ENCODE peak calls at places on chromosomes 13 and 19, in seven cellular contexts. Y is thoracic aorta, F is iPS DF 6.9, D is neuronal stem cell, S is AG04450, Z is aorta, H is esophagus muscularis mucosa. Q is an unnamed sample.

GRCh38 chr19:4134351-4134750 is 10.4 kb upstream of the MAP2K2 start:
- DNase-seq in Z (no peak), F (no peak), H (no peak), Y (no peak), D (no peak), S (no peak), Q (peak; percentile 26)

GRCh38 chr19:41479757-41480191 is 36.8 kb downstream of the ERICH4 start:
- DNase-seq in S (no peak), F (no peak), Z (peak; percentile 77), D (no peak), Y (no peak), H (no peak), Q (no peak)

GRCh38 chr13:102322211-102322610 is 79.6 kb downstream of the FGF14 start:
- DNase-seq in S (no peak), F (no peak), H (no peak), D (no peak), Z (no peak), Y (no peak), Q (no peak)

GRCh38 chr13:44759723-44760360 is 183.7 kb upstream of the TSC22D1 start:
- DNase-seq in H (no peak), Y (no peak), Z (no peak), F (no peak), D (no peak), S (no peak), Q (peak; percentile 17)

GRCh38 chr13:48975101-48975925 is at the start of gene FNDC3A:
- DNase-seq in D (no peak), H (peak; percentile 93), Z (no peak), F (no peak), Y (no peak), S (peak; percentile 23), Q (peak; percentile 9)

GRCh38 chr13:113445791-113446487 is 7.3 kb downstream of the ADPRHL1 start:
- DNase-seq in F (no peak), H (no peak), D (no peak), Z (no peak), Y (no peak), S (no peak), Q (no peak)

GRCh38 chr13:46717275-46717674 is 79.7 kb downstream of the ESD start:
- DNase-seq in D (no peak), Z (no peak), S (no peak), H (no peak), Y (no peak), F (no peak), Q (no peak)

GRCh38 chr13:101018720-101019119 is 344.1 kb upstream of the TMTC4 start:
- DNase-seq in D (no peak), Y (no peak), F (no peak), Z (no peak), H (no peak), S (peak; percentile 4), Q (peak; percentile 54)

GRCh38 chr19:38362076-38362945 is 12.1 kb upstream of the PSMD8 start:
- DNase-seq in H (peak; percentile 93), Z (peak; percentile 94), F (peak; percentile 60), D (peak; percentile 77), S (no peak), Y (no peak), Q (peak; percentile 88)

GRCh38 chr19:35044317-35045117 is 3.0 kb downstream of the HPN start:
- DNase-seq in H (no peak), S (no peak), Y (no peak), F (no peak), Z (peak; percentile 89), D (peak; percentile 68), Q (peak; percentile 44)

GRCh38 chr19:55231391-55232283 is 3.1 kb upstream of the TMEM86B start:
- DNase-seq in H (no peak), S (no peak), Y (no peak), Z (peak; percentile 33), F (no peak), D (no peak), Q (no peak)

GRCh38 chr13:23411706-23412105 is 21.8 kb downstream of the SACS start:
- DNase-seq in S (no peak), Y (no peak), F (no peak), Z (no peak), H (peak; percentile 39), D (no peak), Q (no peak)

GRCh38 chr13:47188802-47189201 is 291.9 kb upstream of the HTR2A start:
- DNase-seq in Y (no peak), H (no peak), D (no peak), S (no peak), Z (no peak), F (no peak), Q (peak; percentile 3)

GRCh38 chr19:48152552-48152951 is 17.6 kb downstream of the LIG1 start:
- DNase-seq in F (peak; percentile 39), Y (no peak), Z (peak; percentile 83), D (peak; percentile 48), S (peak; percentile 33), H (no peak), Q (peak; percentile 22)

GRCh38 chr19:29774126-29774525 is 37.7 kb upstream of the CCNE1 start:
- DNase-seq in F (no peak), D (no peak), Z (no peak), H (no peak), Y (no peak), S (no peak), Q (no peak)

GRCh38 chr13:80508031-80508430 is 167.1 kb upstream of the SPRY2 start:
- DNase-seq in Z (no peak), H (no peak), Y (no peak), F (no peak), D (no peak), S (no peak), Q (no peak)

GRCh38 chr19:38223119-38223523 is 901 bp downstream of the DPF1 start:
- DNase-seq in F (no peak), Z (no peak), Y (no peak), D (no peak), S (no peak), H (no peak), Q (no peak)

GRCh38 chr19:43078311-43078710 is 4.2 kb downstream of the PSG2 start:
- DNase-seq in D (no peak), F (no peak), Z (no peak), S (peak; percentile 41), Y (no peak), H (no peak), Q (peak; percentile 89)

GRCh38 chr19:39296055-39296645 is at the start of gene IFNL1:
- DNase-seq in Z (peak; percentile 42), H (no peak), D (no peak), Y (no peak), F (no peak), S (no peak), Q (no peak)

GRCh38 chr13:35733832-35734231 is 257.3 kb upstream of the MAB21L1 start:
- DNase-seq in Z (no peak), F (no peak), D (no peak), Y (no peak), S (no peak), H (peak; percentile 74), Q (no peak)

GRCh38 chr13:101698400-101698799 is 245.9 kb downstream of the ITGBL1 start:
- DNase-seq in H (no peak), F (no peak), Y (no peak), Z (no peak), S (no peak), D (no peak), Q (no peak)

GRCh38 chr13:44311011-44311481 is 62.6 kb upstream of the SERP2 start:
- DNase-seq in H (no peak), D (no peak), Z (no peak), S (no peak), Y (no peak), F (no peak), Q (peak; percentile 86)

GRCh38 chr19:18091217-18091608 is 4.5 kb upstream of the IL12RB1 start:
- DNase-seq in Z (no peak), H (no peak), Y (no peak), F (no peak), S (no peak), D (no peak), Q (no peak)

GRCh38 chr13:44312898-44313551 is 60.6 kb upstream of the SERP2 start:
- DNase-seq in S (peak; percentile 70), Z (no peak), F (no peak), D (no peak), Y (no peak), H (no peak), Q (peak; percentile 75)

GRCh38 chr19:44677019-44677809 is 5.9 kb downstream of the CEACAM19 start:
- DNase-seq in Z (no peak), Y (no peak), D (no peak), S (no peak), H (no peak), F (no peak), Q (peak; percentile 39)

GRCh38 chr19:40313229-40313983 is 28.3 kb upstream of the AKT2 start:
- DNase-seq in F (no peak), Z (peak; percentile 5), Y (no peak), S (no peak), D (no peak), H (no peak), Q (no peak)
- H3K4me3 ChIP-seq in F (no peak overlapping the region), Z (no peak overlapping the region), Y (no peak overlapping the region), S (no peak overlapping the region), D (no peak overlapping the region), H (no peak overlapping the region), Q (no peak overlapping the region)

GRCh38 chr19:13001166-13001501 is 5.9 kb downstream of the NFIX start:
- DNase-seq in Y (no peak), D (no peak), F (no peak), Z (no peak), S (no peak), H (no peak), Q (no peak)
- H3K27me3 ChIP-seq in Y (no peaks in the 10 kb centered on the region), D (peaks cover 19% of the 10 kb centered on the region), F (peaks cover 32% of the 10 kb centered on the region), Z (no peaks in the 10 kb centered on the region), S (no peaks in the 10 kb centered on the region), H (no peaks in the 10 kb centered on the region), Q (no peaks in the 10 kb centered on the region)

GRCh38 chr13:20993211-20993610 is 68.2 kb downstream of the LATS2 start:
- DNase-seq in Z (no peak), D (no peak), Y (no peak), F (no peak), H (no peak), S (no peak), Q (no peak)
- H3K9me3 ChIP-seq in Z (no peaks in the 10 kb centered on the region), D (no peaks in the 10 kb centered on the region), Y (no peaks in the 10 kb centered on the region), F (no peaks in the 10 kb centered on the region), H (no peaks in the 10 kb centered on the region), S (peaks cover 9% of the 10 kb centered on the region), Q (no peaks in the 10 kb centered on the region)

GRCh38 chr19:1790054-1790762 is 21.9 kb downstream of the ATP8B3 start:
- DNase-seq in Y (no peak), H (no peak), Z (no peak), S (no peak), D (no peak), F (no peak), Q (no peak)
- H3K4me3 ChIP-seq in Y (no peak overlapping the region), H (peak overlapping the region; percentile 22), Z (no peak overlapping the region), S (no peak overlapping the region), D (peak overlapping the region; percentile 56), F (peak overlapping the region; percentile 14), Q (no peak overlapping the region)

Q was measured in MG63.